ENCODE peak calls at places on chromosomes 6 and 20, in nine cellular contexts. Y is fibroblast of lung; K is stimulated activated CD4-positive, alpha-beta T cell treated with anti-CD3 and anti-CD28 coated beads, Interleukin-1b, Interleukin-23, amount 100 ng/mL, for 1 hour; T is fibroblast of the conjunctiva; Z is tibial artery; B is pons; E is brain microvascular endothelial cell; M is PC-3; W is NCI-H1417. R is an unnamed sample.

GRCh38 chr20:9686455-9686854 is 152.4 kb downstream of the PAK5 start:
- DNase-seq in Z (no peak), E (no peak), K (no peak), T (no peak), Y (no peak), W (no peak), B (no peak), M (no peak), R (no peak)

GRCh38 chr20:36847009-36847709 is 28.8 kb upstream of the TLDC2 start:
- DNase-seq in Z (peak), T (peak), B (peak), Y (peak), M (no peak), W (peak), E (peak), K (no peak), R (no peak)

GRCh38 chr20:22288156-22288555 is 296.2 kb downstream of the FOXA2 start:
- DNase-seq in Y (no peak), E (no peak), T (no peak), M (no peak), Z (no peak), B (no peak), K (no peak), W (no peak), R (no peak)

GRCh38 chr20:63095718-63096654 is 89.2 kb upstream of the BHLHE23 start:
- DNase-seq in E (no peak), Z (no peak), W (no peak), M (no peak), T (no peak), K (no peak), Y (no peak), B (no peak), R (no peak)

GRCh38 chr6:32244946-32245398 is 21.1 kb upstream of the NOTCH4 start:
- DNase-seq in W (peak), K (peak), M (peak), E (peak), B (peak), T (peak), Y (peak), Z (peak), R (peak)

GRCh38 chr6:36345681-36346417 is 9.2 kb upstream of the BNIP5 start:
- DNase-seq in W (peak), T (no peak), Z (no peak), B (no peak), E (no peak), Y (no peak), M (no peak), K (no peak), R (no peak)

GRCh38 chr6:14210077-14210476 is 92.5 kb downstream of the CD83 start:
- DNase-seq in Z (no peak), W (peak), K (no peak), E (no peak), M (no peak), T (no peak), B (peak), Y (no peak), R (no peak)

GRCh38 chr6:76752841-76753240 is 680.4 kb upstream of the IMPG1 start:
- DNase-seq in K (no peak), W (no peak), Y (no peak), M (no peak), B (no peak), E (no peak), T (no peak), Z (no peak), R (no peak)

GRCh38 chr20:32354592-32355416 is 3.3 kb upstream of the ASXL1 start:
- DNase-seq in Y (peak), K (no peak), E (peak), M (peak), W (no peak), Z (no peak), B (no peak), T (no peak), R (no peak)

GRCh38 chr6:125182237-125183018 is 28.9 kb downstream of the TPD52L1 start:
- DNase-seq in K (no peak), W (peak), M (no peak), E (no peak), Y (peak), T (no peak), Z (no peak), B (no peak), R (no peak)

GRCh38 chr20:2829376-2829775 is 11.1 kb downstream of the PCED1A start:
- DNase-seq in Z (no peak), M (no peak), B (no peak), Y (no peak), E (no peak), W (no peak), T (no peak), K (no peak), R (no peak)

GRCh38 chr6:17431581-17431980 is 38.2 kb downstream of the CAP2 start:
- DNase-seq in E (peak), K (no peak), Z (no peak), T (no peak), W (no peak), M (no peak), Y (peak), B (peak), R (no peak)

R was measured in GM10248.